ENCODE peak calls at places on chromosomes 4 and X, in four cellular contexts. L, W, O and Q are unnamed samples.
A peak's percentile ranks its signal among the peaks of the same experiment; 100 is the strongest.

GRCh38 chr4:113945906-113946305 is 33.5 kb downstream of the ARSJ start:
- DNase-seq in O (no peak), W (no peak), L (no peak), Q (no peak)

GRCh38 chr4:1975880-1976279 is 32.9 kb downstream of the NELFA start:
- DNase-seq in L (no peak), O (no peak), W (no peak), Q (no peak)

GRCh38 chrX:17860811-17861495 is at the start of gene RAI2:
- DNase-seq in W (peak; percentile 31), O (peak; percentile 60), L (peak; percentile 34), Q (no peak)

GRCh38 chr4:15756361-15756861 is 21.7 kb upstream of the CD38 start:
- DNase-seq in L (no peak), W (peak; percentile 22), O (no peak), Q (peak; percentile 74)

GRCh38 chrX:77342028-77342427 is 105.2 kb upstream of the FGF16 start:
- DNase-seq in O (no peak), L (no peak), W (no peak), Q (no peak)

GRCh38 chrX:38664285-38664684 is 102.9 kb downstream of the TSPAN7 start:
- DNase-seq in L (no peak), W (no peak), O (no peak), Q (peak; percentile 32)

GRCh38 chr4:176052744-176053143 is 12.9 kb upstream of the WDR17 start:
- DNase-seq in O (no peak), L (no peak), W (no peak), Q (peak; percentile 67)

GRCh38 chrX:139077303-139078131 is 366.0 kb upstream of the FGF13 start:
- DNase-seq in W (no peak), L (no peak), O (no peak), Q (no peak)

GRCh38 chr4:79445371-79445781 is 37.3 kb upstream of the GK2 start:
- DNase-seq in O (no peak), L (no peak), W (no peak), Q (no peak)

GRCh38 chr4:110344165-110344564 is 131.8 kb upstream of the ENPEP start:
- DNase-seq in L (no peak), W (no peak), O (no peak), Q (peak; percentile 13)

GRCh38 chr4:78200004-78200403 is 142.9 kb downstream of the FRAS1 start:
- DNase-seq in L (no peak), W (no peak), O (no peak), Q (no peak)

GRCh38 chrX:123814343-123814742 is 45.5 kb upstream of the XIAP start:
- DNase-seq in O (no peak), W (no peak), L (no peak), Q (no peak)

GRCh38 chr4:128572778-128573241 is 236.7 kb upstream of the JADE1 start:
- DNase-seq in O (no peak), L (no peak), W (no peak), Q (no peak)

GRCh38 chrX:23286731-23287130 is 47.9 kb upstream of the PTCHD1 start:
- DNase-seq in L (no peak), O (no peak), W (no peak), Q (no peak)

GRCh38 chr4:53601251-53601764 is 10.0 kb upstream of the LNX1 start:
- DNase-seq in O (no peak), W (peak; percentile 23), L (peak; percentile 21), Q (peak; percentile 70)

GRCh38 chr4:98828801-98829200 is 100.1 kb downstream of the EIF4E start:
- DNase-seq in L (no peak), W (no peak), O (no peak), Q (peak; percentile 18)

GRCh38 chrX:77900688-77901087 is 1.4 kb downstream of the COX7B start:
- DNase-seq in O (no peak), L (no peak), W (no peak), Q (no peak)

GRCh38 chr4:5710065-5710961 is 688 bp upstream of the EVC start:
- DNase-seq in O (no peak), L (no peak), W (peak; percentile 14), Q (no peak)

GRCh38 chr4:122150896-122151295 is 1.2 kb upstream of the BLTP1 start:
- DNase-seq in O (no peak), W (no peak), L (no peak), Q (no peak)

GRCh38 chr4:122152699-122153328 is 683 bp downstream of the BLTP1 start:
- DNase-seq in O (peak; percentile 17), W (peak; percentile 57), L (peak; percentile 44), Q (peak; percentile 55)

GRCh38 chr4:122146652-122147051 is 5.5 kb upstream of the BLTP1 start:
- DNase-seq in W (no peak), O (no peak), L (no peak), Q (no peak)

GRCh38 chr4:122156819-122157218 is 4.7 kb downstream of the BLTP1 start:
- DNase-seq in W (no peak), L (no peak), O (no peak), Q (no peak)

DNA sequence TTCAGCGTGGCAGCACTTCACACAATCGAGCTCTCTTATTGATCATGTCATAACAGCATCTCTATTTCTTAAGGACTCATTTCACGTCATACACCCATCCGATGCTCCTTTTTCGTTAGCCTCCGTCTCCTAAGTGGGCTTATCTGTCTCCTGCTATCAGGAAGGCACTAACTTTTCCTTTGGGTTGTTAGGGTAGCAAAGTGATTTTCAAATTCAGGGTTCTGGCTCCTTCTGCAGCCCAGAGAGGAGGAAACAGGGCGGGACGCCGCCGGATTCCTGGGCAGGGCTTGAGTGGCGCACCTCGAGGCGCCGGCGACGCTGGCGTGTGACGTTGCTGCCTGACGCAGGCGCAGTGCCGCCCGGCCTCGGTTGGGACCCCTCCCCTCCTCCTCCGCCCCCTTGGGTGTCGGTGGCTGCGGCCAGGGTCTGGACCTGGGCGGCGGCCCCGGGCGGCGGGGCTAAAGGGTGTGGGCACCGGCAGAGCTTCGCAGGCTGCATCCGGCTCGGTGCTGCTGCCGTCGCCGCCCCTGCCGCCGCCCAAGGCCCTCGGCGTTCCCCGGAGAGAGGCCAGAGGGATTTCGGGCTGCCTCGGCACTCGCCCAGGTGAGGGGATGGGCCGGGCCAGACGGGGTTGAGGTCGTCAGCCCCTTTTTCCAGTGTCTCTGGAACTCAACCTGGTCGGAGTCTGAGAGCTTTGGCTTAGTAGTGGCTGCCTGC is at the start of gene BLTP1:
- DNase-seq in W (peak; percentile 94), O (peak; percentile 88), L (peak; percentile 93), Q (peak; percentile 90)
- TF ChIP-seq CTCF in W (no peak), O (no peak), L (peak; percentile 29), Q (no peak)

GRCh38 chrX:55489315-55490009 is at the start of gene USP51:
- DNase-seq in L (peak; percentile 22), W (peak; percentile 66), O (no peak), Q (peak; percentile 20)
- TF ChIP-seq CTCF in L (peak; percentile 33), W (no peak), O (no peak), Q (no peak)

DNA sequence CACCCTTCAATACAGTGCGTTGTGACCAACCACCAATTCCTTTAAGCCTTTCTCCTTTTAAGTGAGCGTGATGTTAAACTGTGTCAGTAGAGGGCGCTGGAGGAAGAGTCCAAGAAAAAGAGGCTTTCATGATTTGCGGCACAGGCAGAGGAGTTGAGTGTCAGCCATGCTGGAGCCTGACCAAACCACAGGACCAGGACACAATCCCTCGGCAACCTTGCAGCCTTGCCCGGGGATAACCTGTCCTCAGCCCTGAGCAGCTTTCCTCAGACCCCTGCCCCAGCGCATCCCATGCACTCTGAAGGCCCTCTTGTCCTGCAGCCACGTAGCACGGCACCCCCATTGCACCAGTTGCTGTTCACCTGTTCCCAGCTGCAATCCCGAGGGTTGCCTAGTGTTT is 53.5 kb upstream of the SMIM31 start:
- DNase-seq in W (no peak), O (no peak), L (no peak), Q (peak; percentile 59)
- TF ChIP-seq CTCF in W (no peak), O (peak; percentile 45), L (no peak), Q (peak; percentile 57)

DNA sequence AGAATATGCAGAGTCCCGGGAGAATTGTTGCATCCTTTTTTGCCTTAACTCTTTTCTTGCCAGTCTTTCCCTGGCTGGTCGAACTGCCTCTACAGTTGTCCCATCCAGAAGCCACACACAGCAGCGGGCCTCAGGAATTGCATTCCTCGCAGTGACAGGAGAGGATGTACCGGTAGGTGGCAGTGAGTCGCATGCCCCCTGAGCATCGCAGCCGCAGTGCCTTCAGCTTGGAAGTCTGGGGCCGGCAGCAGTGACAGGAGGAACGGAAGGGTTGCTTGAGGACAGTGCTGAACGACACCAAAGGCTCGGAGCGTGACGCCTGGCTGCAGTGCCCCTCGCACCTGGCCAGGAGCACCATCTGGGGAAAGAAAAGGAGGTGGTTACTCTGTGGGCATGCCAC is 23.5 kb downstream of the NDP start:
- DNase-seq in L (peak; percentile 32), O (peak; percentile 16), W (peak; percentile 21), Q (peak; percentile 19)
- TF ChIP-seq CTCF in L (peak; percentile 44), O (peak; percentile 58), W (peak; percentile 26), Q (peak; percentile 33)

DNA sequence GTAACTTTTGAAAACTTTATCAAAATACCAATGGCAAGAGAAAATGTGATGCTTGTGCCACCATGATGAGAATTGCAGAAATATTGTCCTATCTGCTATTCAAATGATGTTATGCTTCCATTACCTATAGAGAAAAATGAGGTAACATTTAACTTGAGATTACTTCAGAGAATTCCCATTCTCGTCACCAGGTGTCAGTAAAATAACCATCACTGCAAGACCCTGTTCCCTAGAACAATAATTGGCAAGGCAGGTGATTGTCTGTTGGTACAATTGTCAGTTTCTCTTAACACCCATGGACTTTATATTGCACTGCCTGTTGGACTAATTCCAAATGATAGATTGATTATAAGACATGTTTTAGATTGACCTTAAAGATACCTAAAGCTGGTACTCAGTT is 179.9 kb downstream of the GABRG1 start:
- DNase-seq in O (no peak), W (no peak), L (no peak), Q (peak; percentile 2)
- TF ChIP-seq CTCF in O (no peak), W (no peak), L (no peak), Q (no peak)

DNA sequence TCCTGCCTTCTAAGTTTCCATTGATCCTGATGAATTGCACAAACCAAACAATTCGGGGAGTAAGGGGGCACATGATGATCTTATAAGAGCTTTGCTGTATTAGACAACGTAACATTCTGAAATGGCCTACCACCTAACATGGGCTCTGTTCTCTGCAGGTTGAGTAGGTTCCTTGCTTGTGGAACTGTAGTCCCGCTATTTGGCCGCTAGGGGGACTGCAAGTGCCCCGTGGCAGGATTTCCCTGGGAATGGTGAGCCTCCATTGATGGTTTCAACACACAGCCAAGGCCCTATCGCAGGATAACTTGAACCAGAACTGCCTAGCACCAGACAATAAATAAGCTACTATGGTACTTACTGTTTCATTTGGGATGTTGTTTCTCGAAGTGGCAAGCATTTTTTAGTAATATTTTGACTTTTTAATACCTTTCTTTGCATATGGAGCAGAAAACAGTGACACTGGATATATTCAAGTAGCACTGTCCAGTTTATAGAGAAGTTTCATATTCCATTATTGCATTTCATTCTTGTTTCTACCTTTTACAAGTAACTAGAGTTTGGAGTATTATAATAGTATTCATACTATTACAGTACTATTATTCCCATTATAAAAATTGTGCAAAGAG is 11.9 kb downstream of the AR start:
- DNase-seq in W (peak; percentile 61), L (no peak), O (no peak), Q (peak; percentile 14)
- TF ChIP-seq CTCF in W (peak; percentile 68), L (peak; percentile 60), O (peak; percentile 67), Q (peak; percentile 54)

DNA sequence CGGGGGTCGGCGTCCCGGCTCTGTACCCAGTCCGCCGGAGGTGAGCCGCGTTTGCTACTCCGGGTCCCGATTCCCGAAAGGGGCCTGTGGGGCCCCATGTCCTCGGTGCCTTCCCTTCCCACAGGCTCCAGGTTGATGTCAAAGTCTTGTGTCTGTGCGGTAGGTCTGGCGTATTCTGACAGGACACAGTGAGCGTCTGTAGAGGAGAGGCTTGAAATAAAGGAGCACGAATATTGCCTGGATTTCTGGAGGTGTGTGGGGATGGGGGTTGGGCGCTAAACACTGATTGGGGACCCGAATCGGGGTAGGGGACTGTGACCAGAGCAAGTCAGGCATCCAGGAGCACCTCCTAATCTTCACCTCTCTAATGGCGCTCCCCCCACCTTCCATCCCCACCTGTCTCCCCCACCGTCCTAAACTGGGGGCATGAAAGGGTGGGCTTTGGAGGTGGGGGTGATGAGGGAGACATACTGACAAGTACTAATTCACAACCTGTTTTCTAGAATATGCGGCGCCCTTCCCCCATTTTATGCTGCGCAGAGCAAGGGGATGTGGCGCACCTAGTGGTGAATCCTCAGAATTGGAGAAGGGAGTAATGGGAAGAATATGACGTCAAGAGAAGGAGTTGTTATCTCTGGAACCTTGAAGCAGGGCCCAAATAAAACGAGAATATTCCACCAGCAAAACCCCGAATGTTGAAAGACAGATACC is 874 bp downstream of the GPRASP2 start:
- DNase-seq in O (no peak), W (peak; percentile 36), L (peak; percentile 14), Q (no peak)
- TF ChIP-seq CTCF in O (peak; percentile 62), W (peak; percentile 61), L (peak; percentile 68), Q (no peak)